ENCODE peak calls at places on chromosomes 3 and 15, in seven cellular contexts. One of them, this sample, is unnamed.

GRCh38 chr15:95872366-95872771 is 458.1 kb upstream of the NR2F2 start:
- DNase-seq in mucosa of descending colon: no peak
- DNase-seq in CD8-positive, alpha-beta T cell: no peak
- DNase-seq in brain microvascular endothelial cell: peak
- DNase-seq in GM13977: no peak
- DNase-seq in neural progenitor cell: no peak
- DNase-seq in lower leg skin: no peak
- DNase-seq in this sample: no peak

GRCh38 chr15:60585743-60586708 is 107.1 kb upstream of the ICE2 start:
- DNase-seq in mucosa of descending colon: peak
- DNase-seq in CD8-positive, alpha-beta T cell: no peak
- DNase-seq in brain microvascular endothelial cell: peak
- DNase-seq in GM13977: peak
- DNase-seq in neural progenitor cell: peak
- DNase-seq in lower leg skin: peak
- DNase-seq in this sample: no peak

GRCh38 chr3:133472242-133472641 is 72.4 kb downstream of the BFSP2 start:
- DNase-seq in mucosa of descending colon: no peak
- DNase-seq in CD8-positive, alpha-beta T cell: no peak
- DNase-seq in brain microvascular endothelial cell: no peak
- DNase-seq in GM13977: no peak
- DNase-seq in neural progenitor cell: peak
- DNase-seq in lower leg skin: no peak
- DNase-seq in this sample: no peak

GRCh38 chr3:160661660-160662059 is 15.3 kb upstream of the ARL14 start:
- DNase-seq in mucosa of descending colon: no peak
- DNase-seq in CD8-positive, alpha-beta T cell: no peak
- DNase-seq in brain microvascular endothelial cell: no peak
- DNase-seq in GM13977: no peak
- DNase-seq in neural progenitor cell: peak
- DNase-seq in lower leg skin: no peak
- DNase-seq in this sample: no peak

GRCh38 chr3:112374334-112374734 is 41.4 kb downstream of the CD200 start:
- DNase-seq in mucosa of descending colon: no peak
- DNase-seq in CD8-positive, alpha-beta T cell: no peak
- DNase-seq in brain microvascular endothelial cell: no peak
- DNase-seq in GM13977: no peak
- DNase-seq in neural progenitor cell: no peak
- DNase-seq in lower leg skin: no peak
- DNase-seq in this sample: no peak

GRCh38 chr3:155554777-155555445 is 190.0 kb downstream of the PLCH1 start:
- DNase-seq in mucosa of descending colon: no peak
- DNase-seq in CD8-positive, alpha-beta T cell: no peak
- DNase-seq in brain microvascular endothelial cell: no peak
- DNase-seq in GM13977: no peak
- DNase-seq in neural progenitor cell: no peak
- DNase-seq in lower leg skin: no peak
- DNase-seq in this sample: no peak

GRCh38 chr3:51282931-51283330 is 102.2 kb upstream of the MANF start:
- DNase-seq in mucosa of descending colon: no peak
- DNase-seq in CD8-positive, alpha-beta T cell: no peak
- DNase-seq in brain microvascular endothelial cell: peak
- DNase-seq in GM13977: no peak
- DNase-seq in neural progenitor cell: no peak
- DNase-seq in lower leg skin: no peak
- DNase-seq in this sample: no peak

GRCh38 chr15:53974121-53974520 is 4.1 kb upstream of the UNC13C start:
- DNase-seq in mucosa of descending colon: no peak
- DNase-seq in CD8-positive, alpha-beta T cell: no peak
- DNase-seq in brain microvascular endothelial cell: no peak
- DNase-seq in GM13977: no peak
- DNase-seq in neural progenitor cell: no peak
- DNase-seq in lower leg skin: no peak
- DNase-seq in this sample: no peak

GRCh38 chr3:196712514-196713413 is 587 bp downstream of the PIGX start:
- DNase-seq in mucosa of descending colon: peak
- DNase-seq in CD8-positive, alpha-beta T cell: peak
- DNase-seq in brain microvascular endothelial cell: peak
- DNase-seq in GM13977: no peak
- DNase-seq in neural progenitor cell: peak
- DNase-seq in lower leg skin: no peak
- DNase-seq in this sample: no peak

GRCh38 chr3:169026543-169027181 is 636.9 kb downstream of the MECOM start:
- DNase-seq in mucosa of descending colon: no peak
- DNase-seq in CD8-positive, alpha-beta T cell: no peak
- DNase-seq in brain microvascular endothelial cell: peak
- DNase-seq in GM13977: no peak
- DNase-seq in neural progenitor cell: no peak
- DNase-seq in lower leg skin: no peak
- DNase-seq in this sample: no peak

GRCh38 chr15:98657721-98658120 is 9.4 kb downstream of the IGF1R start:
- DNase-seq in mucosa of descending colon: no peak
- DNase-seq in CD8-positive, alpha-beta T cell: no peak
- DNase-seq in brain microvascular endothelial cell: no peak
- DNase-seq in GM13977: no peak
- DNase-seq in neural progenitor cell: no peak
- DNase-seq in lower leg skin: no peak
- DNase-seq in this sample: no peak

GRCh38 chr15:99131441-99132023 is 26.7 kb downstream of the SYNM start:
- DNase-seq in mucosa of descending colon: no peak
- DNase-seq in CD8-positive, alpha-beta T cell: no peak
- DNase-seq in brain microvascular endothelial cell: no peak
- DNase-seq in GM13977: no peak
- DNase-seq in neural progenitor cell: no peak
- DNase-seq in lower leg skin: no peak
- DNase-seq in this sample: no peak

GRCh38 chr3:179037361-179037760 is 34.2 kb downstream of the ZMAT3 start:
- DNase-seq in mucosa of descending colon: peak
- DNase-seq in CD8-positive, alpha-beta T cell: peak
- DNase-seq in brain microvascular endothelial cell: peak
- DNase-seq in GM13977: no peak
- DNase-seq in neural progenitor cell: no peak
- DNase-seq in lower leg skin: peak
- DNase-seq in this sample: no peak

GRCh38 chr3:48918388-48919214 is at the start of gene ARIH2:
- DNase-seq in mucosa of descending colon: peak
- DNase-seq in CD8-positive, alpha-beta T cell: peak
- DNase-seq in brain microvascular endothelial cell: peak
- DNase-seq in GM13977: peak
- DNase-seq in neural progenitor cell: peak
- DNase-seq in lower leg skin: peak
- DNase-seq in this sample: peak

GRCh38 chr15:28918141-28918983 is 32.6 kb downstream of the APBA2 start:
- DNase-seq in mucosa of descending colon: no peak
- DNase-seq in CD8-positive, alpha-beta T cell: no peak
- DNase-seq in brain microvascular endothelial cell: no peak
- DNase-seq in GM13977: no peak
- DNase-seq in neural progenitor cell: peak
- DNase-seq in lower leg skin: no peak
- DNase-seq in this sample: no peak
- TF ChIP-seq CTCF in mucosa of descending colon: no peak
- TF ChIP-seq CTCF in CD8-positive, alpha-beta T cell: no peak
- TF ChIP-seq CTCF in brain microvascular endothelial cell: peak
- TF ChIP-seq CTCF in GM13977: peak
- TF ChIP-seq CTCF in neural progenitor cell: peak
- TF ChIP-seq CTCF in lower leg skin: no peak
- TF ChIP-seq CTCF in this sample: no peak

GRCh38 chr15:100159436-100159835 is 182.3 kb downstream of the ADAMTS17 start:
- DNase-seq in mucosa of descending colon: no peak
- DNase-seq in CD8-positive, alpha-beta T cell: no peak
- DNase-seq in brain microvascular endothelial cell: no peak
- DNase-seq in GM13977: no peak
- DNase-seq in neural progenitor cell: no peak
- DNase-seq in lower leg skin: no peak
- DNase-seq in this sample: no peak
- TF ChIP-seq CTCF in mucosa of descending colon: no peak
- TF ChIP-seq CTCF in CD8-positive, alpha-beta T cell: no peak
- TF ChIP-seq CTCF in brain microvascular endothelial cell: no peak
- TF ChIP-seq CTCF in GM13977: no peak
- TF ChIP-seq CTCF in neural progenitor cell: no peak
- TF ChIP-seq CTCF in lower leg skin: no peak
- TF ChIP-seq CTCF in this sample: no peak

DNA sequence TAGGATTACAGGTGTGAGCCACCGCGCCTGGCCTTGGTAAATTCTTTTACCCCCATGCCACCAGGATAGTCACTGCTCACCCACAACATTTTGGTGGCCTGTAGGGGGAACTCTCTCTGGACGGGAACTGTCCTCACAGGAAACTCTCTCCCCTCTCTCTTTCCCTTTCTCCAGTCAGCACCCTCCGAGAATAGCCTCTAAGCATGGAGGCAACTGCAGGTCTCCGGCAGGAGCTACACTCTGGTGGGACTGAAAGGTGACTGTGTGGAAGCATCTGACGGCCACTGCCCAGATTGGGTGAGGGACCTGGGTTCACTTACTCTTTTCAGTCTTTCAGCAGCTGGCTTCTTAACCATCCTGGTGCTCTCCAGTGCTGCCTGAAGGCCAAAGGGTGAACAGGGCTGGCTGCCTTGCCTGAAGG is 21.3 kb downstream of the TRANK1 start:
- DNase-seq in mucosa of descending colon: peak
- DNase-seq in CD8-positive, alpha-beta T cell: no peak
- DNase-seq in brain microvascular endothelial cell: no peak
- DNase-seq in GM13977: no peak
- DNase-seq in neural progenitor cell: no peak
- DNase-seq in lower leg skin: no peak
- DNase-seq in this sample: no peak
- TF ChIP-seq CTCF in mucosa of descending colon: no peak
- TF ChIP-seq CTCF in CD8-positive, alpha-beta T cell: no peak
- TF ChIP-seq CTCF in brain microvascular endothelial cell: peak
- TF ChIP-seq CTCF in GM13977: no peak
- TF ChIP-seq CTCF in neural progenitor cell: no peak
- TF ChIP-seq CTCF in lower leg skin: no peak
- TF ChIP-seq CTCF in this sample: no peak

DNA sequence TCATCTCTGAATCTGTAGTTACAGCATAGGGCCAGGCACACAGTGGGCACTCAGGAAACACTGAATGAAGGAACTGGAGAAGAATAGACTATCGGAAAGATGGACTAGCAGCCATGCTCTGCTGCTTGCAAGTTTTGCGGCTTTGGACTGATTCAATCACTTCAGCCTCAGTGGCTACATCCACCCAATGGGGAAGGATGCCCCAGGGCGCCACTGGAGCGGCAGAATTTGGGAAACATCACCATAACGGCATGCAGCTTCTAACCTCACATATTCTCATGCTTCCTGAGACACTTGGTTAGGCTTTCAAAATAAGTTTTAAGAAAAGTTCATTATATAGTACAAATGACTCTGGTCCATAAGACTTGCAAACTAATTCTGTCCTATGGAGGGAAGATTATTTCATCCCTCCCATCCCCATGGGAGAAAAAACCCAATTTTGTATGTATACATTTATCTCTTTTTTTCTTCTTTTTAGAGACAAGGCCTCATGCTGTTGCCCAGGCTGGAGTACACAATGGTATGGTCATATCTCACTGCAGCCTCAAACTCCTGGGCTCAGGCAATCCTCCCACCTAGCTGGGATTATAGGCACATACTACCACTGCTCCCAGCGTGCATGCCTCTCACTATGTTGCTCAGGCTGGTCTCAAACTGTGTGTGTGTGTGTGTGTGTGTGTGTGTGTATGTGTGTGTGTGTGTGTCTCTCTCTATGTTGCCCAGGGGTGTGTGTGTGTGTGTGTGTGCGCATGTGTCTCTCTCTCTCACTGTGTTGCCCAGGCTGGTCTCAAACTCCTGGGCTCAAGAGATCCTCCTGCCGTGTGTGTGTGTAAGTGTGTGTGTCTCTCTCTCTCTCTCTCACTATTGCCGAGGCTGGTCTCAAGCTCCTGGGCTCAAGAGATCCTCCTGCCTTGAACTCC is 4.1 kb upstream of the FANCD2 start:
- DNase-seq in mucosa of descending colon: no peak
- DNase-seq in CD8-positive, alpha-beta T cell: no peak
- DNase-seq in brain microvascular endothelial cell: no peak
- DNase-seq in GM13977: no peak
- DNase-seq in neural progenitor cell: no peak
- DNase-seq in lower leg skin: no peak
- DNase-seq in this sample: no peak
- TF ChIP-seq CTCF in mucosa of descending colon: no peak
- TF ChIP-seq CTCF in CD8-positive, alpha-beta T cell: no peak
- TF ChIP-seq CTCF in brain microvascular endothelial cell: no peak
- TF ChIP-seq CTCF in GM13977: no peak
- TF ChIP-seq CTCF in neural progenitor cell: no peak
- TF ChIP-seq CTCF in lower leg skin: no peak
- TF ChIP-seq CTCF in this sample: no peak

DNA sequence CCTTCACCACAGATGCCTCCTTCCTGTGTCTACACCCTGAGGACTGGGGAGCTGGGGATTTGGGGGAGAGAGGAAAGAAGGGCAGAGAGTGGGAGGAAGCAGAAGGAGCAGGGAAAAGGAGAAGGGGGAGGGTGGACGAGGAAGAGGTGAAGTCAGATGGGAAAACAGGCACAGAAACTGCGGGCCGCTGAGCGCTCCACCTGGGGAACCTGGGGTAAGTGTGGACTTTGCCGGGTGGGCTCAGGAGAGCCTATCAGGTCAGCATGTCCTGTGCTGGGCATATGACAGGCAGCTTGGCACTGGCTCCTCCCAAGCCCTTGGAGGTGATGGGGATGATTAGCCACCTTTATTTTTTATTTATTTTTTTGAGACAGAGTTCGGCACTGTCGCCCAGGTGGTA is 62.6 kb downstream of the CORO2B start:
- DNase-seq in mucosa of descending colon: no peak
- DNase-seq in CD8-positive, alpha-beta T cell: no peak
- DNase-seq in brain microvascular endothelial cell: no peak
- DNase-seq in GM13977: no peak
- DNase-seq in neural progenitor cell: no peak
- DNase-seq in lower leg skin: no peak
- DNase-seq in this sample: no peak
- TF ChIP-seq CTCF in mucosa of descending colon: no peak
- TF ChIP-seq CTCF in CD8-positive, alpha-beta T cell: no peak
- TF ChIP-seq CTCF in brain microvascular endothelial cell: no peak
- TF ChIP-seq CTCF in GM13977: no peak
- TF ChIP-seq CTCF in neural progenitor cell: no peak
- TF ChIP-seq CTCF in lower leg skin: no peak
- TF ChIP-seq CTCF in this sample: no peak

GRCh38 chr15:47975422-47975821 is 145.4 kb upstream of the SLC24A5 start:
- DNase-seq in mucosa of descending colon: no peak
- DNase-seq in CD8-positive, alpha-beta T cell: no peak
- DNase-seq in brain microvascular endothelial cell: no peak
- DNase-seq in GM13977: no peak
- DNase-seq in neural progenitor cell: peak
- DNase-seq in lower leg skin: no peak
- DNase-seq in this sample: no peak

GRCh38 chr15:47972738-47973137 is 148.1 kb upstream of the SLC24A5 start:
- DNase-seq in mucosa of descending colon: no peak
- DNase-seq in CD8-positive, alpha-beta T cell: no peak
- DNase-seq in brain microvascular endothelial cell: no peak
- DNase-seq in GM13977: no peak
- DNase-seq in neural progenitor cell: no peak
- DNase-seq in lower leg skin: no peak
- DNase-seq in this sample: no peak

DNA sequence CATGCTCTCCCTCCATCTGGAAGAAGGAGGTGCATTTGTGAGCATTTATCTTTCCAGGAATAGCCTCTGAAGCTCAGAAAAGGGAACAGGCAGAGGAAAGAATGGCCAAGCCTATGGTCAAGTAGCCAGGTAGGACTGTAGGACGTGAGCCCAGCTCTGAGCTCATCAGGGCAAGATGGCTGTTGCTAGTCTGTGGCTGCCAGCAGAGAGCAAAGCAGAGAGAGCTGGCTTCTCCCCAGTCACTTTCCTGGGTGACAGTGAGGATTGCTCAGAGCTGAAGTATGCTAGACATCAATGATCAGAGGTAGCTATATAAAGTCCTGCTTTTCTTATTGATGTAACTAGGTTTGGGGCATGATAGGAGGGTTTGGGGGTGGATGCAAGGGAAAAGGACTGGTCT is 146.1 kb upstream of the SLC24A5 start:
- DNase-seq in mucosa of descending colon: no peak
- DNase-seq in CD8-positive, alpha-beta T cell: no peak
- DNase-seq in brain microvascular endothelial cell: no peak
- DNase-seq in GM13977: no peak
- DNase-seq in neural progenitor cell: no peak
- DNase-seq in lower leg skin: no peak
- DNase-seq in this sample: no peak
- TF ChIP-seq CTCF in mucosa of descending colon: no peak
- TF ChIP-seq CTCF in CD8-positive, alpha-beta T cell: no peak
- TF ChIP-seq CTCF in brain microvascular endothelial cell: no peak
- TF ChIP-seq CTCF in GM13977: no peak
- TF ChIP-seq CTCF in neural progenitor cell: no peak
- TF ChIP-seq CTCF in lower leg skin: no peak
- TF ChIP-seq CTCF in this sample: no peak

This sample was measured in D721Med.